ENCODE peak calls at places on chromosomes 6 and 20, in nine cellular contexts. Z is CD4-positive, alpha-beta T cell; M is stimulated activated CD4-positive, alpha-beta T cell treated with anti-CD3 and anti-CD28 coated beads, Interleukin-15, amount 100 ng/mL, for 1 hour; F is NCI-H2081; O is activated CD4-positive, alpha-beta T cell treated with anti-CD3 and anti-CD28 coated beads, Interleukin-2, amount 10 ng/mL, durations not matched to agents 7 days and 5 days; L is Karpas-422; H is COR-L47; A is caudate nucleus; N is endothelial cell. U is an unnamed sample.

GRCh38 chr6:155676346-155676745 is 220.7 kb upstream of the NOX3 start:
- DNase-seq in Z (no peak), H (no peak), M (no peak), O (no peak), A (no peak), N (no peak), L (no peak), F (no peak), U (no peak)

GRCh38 chr6:372336-372911 is 19.1 kb upstream of the IRF4 start:
- DNase-seq in A (no peak), H (no peak), N (no peak), L (no peak), O (no peak), Z (no peak), M (no peak), F (no peak), U (no peak)

GRCh38 chr6:42390228-42390934 is 61.3 kb downstream of the TRERF1 start:
- DNase-seq in A (no peak), H (no peak), N (no peak), M (no peak), L (peak; percentile 81), Z (peak; percentile 26), F (no peak), O (peak; percentile 68), U (no peak)

GRCh38 chr6:17032595-17033591 is 69.0 kb upstream of the STMND1 start:
- DNase-seq in N (no peak), O (no peak), A (peak; percentile 66), Z (no peak), M (no peak), F (peak; percentile 9), H (no peak), L (no peak), U (peak; percentile 94)

GRCh38 chr6:106547961-106548453 is 81.3 kb downstream of the RTN4IP1 start:
- DNase-seq in M (no peak), N (no peak), A (no peak), L (no peak), H (no peak), O (peak; percentile 19), F (no peak), Z (no peak), U (peak; percentile 93)

GRCh38 chr6:16434885-16435284 is 196.5 kb downstream of the GMPR start:
- DNase-seq in A (no peak), Z (no peak), M (no peak), L (no peak), F (no peak), N (no peak), O (no peak), H (no peak), U (no peak)

GRCh38 chr20:63791497-63792156 is 39.4 kb downstream of the ZBTB46 start:
- DNase-seq in M (no peak), Z (no peak), O (no peak), L (no peak), N (peak; percentile 35), A (no peak), F (no peak), H (no peak), U (no peak)

GRCh38 chr6:170205126-170205525 is 85.8 kb downstream of the DLL1 start:
- DNase-seq in L (no peak), A (no peak), Z (no peak), N (no peak), M (no peak), H (no peak), F (no peak), O (peak; percentile 2), U (no peak)

GRCh38 chr6:78427386-78427785 is 440.0 kb upstream of the IRAK1BP1 start:
- DNase-seq in O (no peak), N (no peak), F (no peak), M (no peak), L (no peak), H (no peak), Z (no peak), A (no peak), U (no peak)

GRCh38 chr6:37222125-37222967 is 35.2 kb upstream of the TBC1D22B start:
- DNase-seq in F (peak; percentile 99), O (peak; percentile 82), L (peak; percentile 88), A (peak; percentile 39), M (peak; percentile 45), H (peak; percentile 98), Z (peak; percentile 47), N (peak; percentile 79), U (peak; percentile 94)

GRCh38 chr6:41051873-41052272 is 1.1 kb upstream of the APOBEC2 start:
- DNase-seq in H (no peak), A (no peak), O (no peak), M (no peak), L (peak; percentile 64), F (no peak), N (no peak), Z (no peak), U (no peak)

GRCh38 chr6:75145211-75145610 is 60.6 kb downstream of the COL12A1 start:
- DNase-seq in H (no peak), A (no peak), F (no peak), N (no peak), Z (no peak), O (no peak), L (no peak), M (no peak), U (no peak)

GRCh38 chr6:45377041-45377554 is 636 bp downstream of the SUPT3H start:
- DNase-seq in Z (no peak), N (no peak), M (no peak), A (no peak), L (no peak), O (no peak), F (peak; percentile 53), H (no peak), U (peak; percentile 17)

GRCh38 chr20:22932236-22932635 is 102.9 kb upstream of the SSTR4 start:
- DNase-seq in Z (no peak), F (no peak), O (no peak), A (no peak), H (no peak), N (no peak), L (no peak), M (no peak), U (no peak)